ENCODE peak calls at places on chromosome 2, in five cellular contexts. One of them, this sample, is unnamed.

GRCh38 chr2:43482974-43483373 is 112.9 kb downstream of the THADA start:
- DNase-seq in T-helper 22 cell: no peak
- DNase-seq in putamen: no peak
- DNase-seq in kidney epithelial cell: peak; percentile 72
- DNase-seq in effector memory CD8-positive, alpha-beta T cell: no peak
- DNase-seq in this sample: no peak

GRCh38 chr2:179876266-179876665 is 14.9 kb upstream of the ZNF385B start:
- DNase-seq in T-helper 22 cell: no peak
- DNase-seq in putamen: no peak
- DNase-seq in kidney epithelial cell: no peak
- DNase-seq in effector memory CD8-positive, alpha-beta T cell: no peak
- DNase-seq in this sample: no peak

GRCh38 chr2:168635065-168635577 is 167.3 kb upstream of the NOSTRIN start:
- DNase-seq in T-helper 22 cell: no peak
- DNase-seq in putamen: peak; percentile 24
- DNase-seq in kidney epithelial cell: no peak
- DNase-seq in effector memory CD8-positive, alpha-beta T cell: no peak
- DNase-seq in this sample: peak; percentile 58

GRCh38 chr2:27218614-27219013 is 1.4 kb downstream of the CAD start:
- DNase-seq in T-helper 22 cell: no peak
- DNase-seq in putamen: no peak
- DNase-seq in kidney epithelial cell: no peak
- DNase-seq in effector memory CD8-positive, alpha-beta T cell: no peak
- DNase-seq in this sample: no peak

GRCh38 chr2:231745303-231746038 is 35.6 kb downstream of the PDE6D start:
- DNase-seq in T-helper 22 cell: no peak
- DNase-seq in putamen: no peak
- DNase-seq in kidney epithelial cell: no peak
- DNase-seq in effector memory CD8-positive, alpha-beta T cell: no peak
- DNase-seq in this sample: no peak

GRCh38 chr2:128304715-128305554 is 13.7 kb downstream of the HS6ST1 start:
- DNase-seq in T-helper 22 cell: no peak
- DNase-seq in putamen: no peak
- DNase-seq in kidney epithelial cell: peak; percentile 87
- DNase-seq in effector memory CD8-positive, alpha-beta T cell: no peak
- DNase-seq in this sample: peak; percentile 93

GRCh38 chr2:240349133-240350005 is 86.1 kb upstream of the GPC1 start:
- DNase-seq in T-helper 22 cell: no peak
- DNase-seq in putamen: no peak
- DNase-seq in kidney epithelial cell: no peak
- DNase-seq in effector memory CD8-positive, alpha-beta T cell: no peak
- DNase-seq in this sample: no peak

GRCh38 chr2:26078939-26079338 is 45.1 kb downstream of the RAB10 start:
- DNase-seq in T-helper 22 cell: no peak
- DNase-seq in putamen: no peak
- DNase-seq in kidney epithelial cell: no peak
- DNase-seq in effector memory CD8-positive, alpha-beta T cell: no peak
- DNase-seq in this sample: no peak

GRCh38 chr2:26982102-26982742 is 11.8 kb downstream of the MAPRE3 start:
- DNase-seq in T-helper 22 cell: no peak
- DNase-seq in putamen: peak; percentile 50
- DNase-seq in kidney epithelial cell: no peak
- DNase-seq in effector memory CD8-positive, alpha-beta T cell: peak; percentile 11
- DNase-seq in this sample: peak; percentile 87

GRCh38 chr2:127219716-127220090 is 396 bp downstream of the CYP27C1 start:
- DNase-seq in T-helper 22 cell: no peak
- DNase-seq in putamen: no peak
- DNase-seq in kidney epithelial cell: no peak
- DNase-seq in effector memory CD8-positive, alpha-beta T cell: no peak
- DNase-seq in this sample: no peak

GRCh38 chr2:186984966-186985365 is 136.0 kb upstream of the ZSWIM2 start:
- DNase-seq in T-helper 22 cell: no peak
- DNase-seq in putamen: no peak
- DNase-seq in kidney epithelial cell: no peak
- DNase-seq in effector memory CD8-positive, alpha-beta T cell: no peak
- DNase-seq in this sample: no peak

GRCh38 chr2:142944264-142944663 is 66.8 kb downstream of the KYNU start:
- DNase-seq in T-helper 22 cell: no peak
- DNase-seq in putamen: no peak
- DNase-seq in kidney epithelial cell: no peak
- DNase-seq in effector memory CD8-positive, alpha-beta T cell: no peak
- DNase-seq in this sample: no peak

GRCh38 chr2:216344958-216345315 is 27.3 kb downstream of the MARCHF4 start:
- DNase-seq in T-helper 22 cell: no peak
- DNase-seq in putamen: no peak
- DNase-seq in kidney epithelial cell: no peak
- DNase-seq in effector memory CD8-positive, alpha-beta T cell: no peak
- DNase-seq in this sample: no peak

This sample was measured in adrenal gland.